ENCODE peak calls at places on chromosomes 11 and 22, in ten cellular contexts. One of them, this sample, is unnamed.

GRCh38 chr11:118928870-118929495 is 3.3 kb upstream of the BCL9L start:
- DNase-seq in activated naive CD4-positive, alpha-beta T cell: no peak
- DNase-seq in kidney: peak; percentile 93
- DNase-seq in non-pigmented ciliary epithelial cell: no peak
- DNase-seq in foreskin fibroblast: no peak
- DNase-seq in left colon: peak; percentile 53
- DNase-seq in A549: peak; percentile 64
- DNase-seq in GF-D8: peak; percentile 84
- DNase-seq in stimulated activated CD4-positive, alpha-beta T cell treated with anti-CD3 and anti-CD28 coated beads, Interleukin-4, amount 100 ng/mL, for 48 hours: no peak
- DNase-seq in head of caudate nucleus: peak; percentile 72
- DNase-seq in this sample: no peak

GRCh38 chr11:134359646-134360045 is 27.9 kb downstream of the GLB1L2 start:
- DNase-seq in activated naive CD4-positive, alpha-beta T cell: no peak
- DNase-seq in GF-D8: no peak
- DNase-seq in head of caudate nucleus: peak; percentile 4
- DNase-seq in non-pigmented ciliary epithelial cell: no peak
- DNase-seq in foreskin fibroblast: no peak
- DNase-seq in kidney: no peak
- DNase-seq in A549: no peak
- DNase-seq in stimulated activated CD4-positive, alpha-beta T cell treated with anti-CD3 and anti-CD28 coated beads, Interleukin-4, amount 100 ng/mL, for 48 hours: no peak
- DNase-seq in left colon: no peak
- DNase-seq in this sample: no peak

GRCh38 chr11:78290293-78291176 is 101.8 kb downstream of the USP35 start:
- DNase-seq in left colon: no peak
- DNase-seq in kidney: no peak
- DNase-seq in head of caudate nucleus: no peak
- DNase-seq in activated naive CD4-positive, alpha-beta T cell: no peak
- DNase-seq in A549: peak; percentile 50
- DNase-seq in stimulated activated CD4-positive, alpha-beta T cell treated with anti-CD3 and anti-CD28 coated beads, Interleukin-4, amount 100 ng/mL, for 48 hours: no peak
- DNase-seq in GF-D8: peak; percentile 99
- DNase-seq in non-pigmented ciliary epithelial cell: peak; percentile 13
- DNase-seq in foreskin fibroblast: peak; percentile 76
- DNase-seq in this sample: peak; percentile 33

GRCh38 chr11:32385998-32386397 is 49.3 kb downstream of the WT1 start:
- DNase-seq in left colon: no peak
- DNase-seq in A549: peak; percentile 44
- DNase-seq in GF-D8: no peak
- DNase-seq in stimulated activated CD4-positive, alpha-beta T cell treated with anti-CD3 and anti-CD28 coated beads, Interleukin-4, amount 100 ng/mL, for 48 hours: no peak
- DNase-seq in kidney: no peak
- DNase-seq in foreskin fibroblast: peak; percentile 3
- DNase-seq in non-pigmented ciliary epithelial cell: no peak
- DNase-seq in activated naive CD4-positive, alpha-beta T cell: no peak
- DNase-seq in head of caudate nucleus: peak; percentile 38
- DNase-seq in this sample: no peak

GRCh38 chr11:119376197-119376847 is 5.2 kb downstream of the USP2 start:
- DNase-seq in GF-D8: no peak
- DNase-seq in head of caudate nucleus: peak; percentile 95
- DNase-seq in foreskin fibroblast: no peak
- DNase-seq in stimulated activated CD4-positive, alpha-beta T cell treated with anti-CD3 and anti-CD28 coated beads, Interleukin-4, amount 100 ng/mL, for 48 hours: no peak
- DNase-seq in kidney: peak; percentile 73
- DNase-seq in non-pigmented ciliary epithelial cell: no peak
- DNase-seq in left colon: no peak
- DNase-seq in A549: no peak
- DNase-seq in activated naive CD4-positive, alpha-beta T cell: no peak
- DNase-seq in this sample: no peak

GRCh38 chr22:49763696-49764095 is 64.0 kb downstream of the BRD1 start:
- DNase-seq in head of caudate nucleus: no peak
- DNase-seq in kidney: peak; percentile 54
- DNase-seq in A549: no peak
- DNase-seq in foreskin fibroblast: no peak
- DNase-seq in GF-D8: no peak
- DNase-seq in left colon: no peak
- DNase-seq in activated naive CD4-positive, alpha-beta T cell: no peak
- DNase-seq in non-pigmented ciliary epithelial cell: no peak
- DNase-seq in stimulated activated CD4-positive, alpha-beta T cell treated with anti-CD3 and anti-CD28 coated beads, Interleukin-4, amount 100 ng/mL, for 48 hours: no peak
- DNase-seq in this sample: no peak

GRCh38 chr22:23626286-23626975 is 5.7 kb downstream of the DRICH1 start:
- DNase-seq in activated naive CD4-positive, alpha-beta T cell: no peak
- DNase-seq in stimulated activated CD4-positive, alpha-beta T cell treated with anti-CD3 and anti-CD28 coated beads, Interleukin-4, amount 100 ng/mL, for 48 hours: no peak
- DNase-seq in non-pigmented ciliary epithelial cell: no peak
- DNase-seq in head of caudate nucleus: no peak
- DNase-seq in foreskin fibroblast: no peak
- DNase-seq in left colon: no peak
- DNase-seq in A549: no peak
- DNase-seq in GF-D8: no peak
- DNase-seq in kidney: no peak
- DNase-seq in this sample: no peak

GRCh38 chr11:32333335-32333991 is 101.9 kb downstream of the WT1 start:
- DNase-seq in head of caudate nucleus: peak; percentile 74
- DNase-seq in stimulated activated CD4-positive, alpha-beta T cell treated with anti-CD3 and anti-CD28 coated beads, Interleukin-4, amount 100 ng/mL, for 48 hours: peak; percentile 10
- DNase-seq in non-pigmented ciliary epithelial cell: peak; percentile 17
- DNase-seq in left colon: peak; percentile 54
- DNase-seq in foreskin fibroblast: peak; percentile 32
- DNase-seq in A549: peak; percentile 72
- DNase-seq in GF-D8: no peak
- DNase-seq in kidney: peak; percentile 77
- DNase-seq in activated naive CD4-positive, alpha-beta T cell: no peak
- DNase-seq in this sample: peak; percentile 27

GRCh38 chr11:19660076-19660475 is 52.6 kb upstream of the NAV2 start:
- DNase-seq in activated naive CD4-positive, alpha-beta T cell: no peak
- DNase-seq in stimulated activated CD4-positive, alpha-beta T cell treated with anti-CD3 and anti-CD28 coated beads, Interleukin-4, amount 100 ng/mL, for 48 hours: no peak
- DNase-seq in A549: peak; percentile 81
- DNase-seq in non-pigmented ciliary epithelial cell: no peak
- DNase-seq in GF-D8: no peak
- DNase-seq in foreskin fibroblast: peak; percentile 61
- DNase-seq in kidney: no peak
- DNase-seq in head of caudate nucleus: no peak
- DNase-seq in left colon: no peak
- DNase-seq in this sample: no peak

GRCh38 chr11:63910605-63911195 is 6.3 kb downstream of the RCOR2 start:
- DNase-seq in A549: no peak
- DNase-seq in left colon: no peak
- DNase-seq in activated naive CD4-positive, alpha-beta T cell: no peak
- DNase-seq in stimulated activated CD4-positive, alpha-beta T cell treated with anti-CD3 and anti-CD28 coated beads, Interleukin-4, amount 100 ng/mL, for 48 hours: no peak
- DNase-seq in non-pigmented ciliary epithelial cell: no peak
- DNase-seq in foreskin fibroblast: no peak
- DNase-seq in GF-D8: no peak
- DNase-seq in head of caudate nucleus: no peak
- DNase-seq in kidney: peak; percentile 68
- DNase-seq in this sample: no peak

GRCh38 chr11:38330578-38330977 is 1732.5 kb upstream of the RAG2 start:
- DNase-seq in A549: no peak
- DNase-seq in foreskin fibroblast: no peak
- DNase-seq in stimulated activated CD4-positive, alpha-beta T cell treated with anti-CD3 and anti-CD28 coated beads, Interleukin-4, amount 100 ng/mL, for 48 hours: no peak
- DNase-seq in GF-D8: no peak
- DNase-seq in kidney: no peak
- DNase-seq in non-pigmented ciliary epithelial cell: no peak
- DNase-seq in activated naive CD4-positive, alpha-beta T cell: no peak
- DNase-seq in head of caudate nucleus: no peak
- DNase-seq in left colon: no peak
- DNase-seq in this sample: no peak

GRCh38 chr11:69311767-69312385 is 17.9 kb downstream of the MYEOV start:
- DNase-seq in GF-D8: peak; percentile 87
- DNase-seq in A549: no peak
- DNase-seq in head of caudate nucleus: no peak
- DNase-seq in foreskin fibroblast: no peak
- DNase-seq in left colon: no peak
- DNase-seq in stimulated activated CD4-positive, alpha-beta T cell treated with anti-CD3 and anti-CD28 coated beads, Interleukin-4, amount 100 ng/mL, for 48 hours: no peak
- DNase-seq in kidney: no peak
- DNase-seq in activated naive CD4-positive, alpha-beta T cell: no peak
- DNase-seq in non-pigmented ciliary epithelial cell: no peak
- DNase-seq in this sample: no peak

GRCh38 chr11:105344938-105345337 is 205.4 kb upstream of the CARD18 start:
- DNase-seq in GF-D8: no peak
- DNase-seq in head of caudate nucleus: no peak
- DNase-seq in A549: no peak
- DNase-seq in kidney: no peak
- DNase-seq in stimulated activated CD4-positive, alpha-beta T cell treated with anti-CD3 and anti-CD28 coated beads, Interleukin-4, amount 100 ng/mL, for 48 hours: no peak
- DNase-seq in left colon: no peak
- DNase-seq in foreskin fibroblast: no peak
- DNase-seq in activated naive CD4-positive, alpha-beta T cell: no peak
- DNase-seq in non-pigmented ciliary epithelial cell: no peak
- DNase-seq in this sample: no peak

GRCh38 chr11:127383026-127383425 is 382.5 kb upstream of the KIRREL3 start:
- DNase-seq in head of caudate nucleus: no peak
- DNase-seq in activated naive CD4-positive, alpha-beta T cell: no peak
- DNase-seq in non-pigmented ciliary epithelial cell: no peak
- DNase-seq in stimulated activated CD4-positive, alpha-beta T cell treated with anti-CD3 and anti-CD28 coated beads, Interleukin-4, amount 100 ng/mL, for 48 hours: no peak
- DNase-seq in foreskin fibroblast: no peak
- DNase-seq in GF-D8: no peak
- DNase-seq in A549: no peak
- DNase-seq in kidney: no peak
- DNase-seq in left colon: no peak
- DNase-seq in this sample: no peak

GRCh38 chr11:120324932-120325810 is at the start of gene TLCD5:
- DNase-seq in GF-D8: no peak
- DNase-seq in head of caudate nucleus: peak; percentile 68
- DNase-seq in kidney: peak; percentile 89
- DNase-seq in activated naive CD4-positive, alpha-beta T cell: no peak
- DNase-seq in non-pigmented ciliary epithelial cell: no peak
- DNase-seq in left colon: no peak
- DNase-seq in A549: peak; percentile 78
- DNase-seq in foreskin fibroblast: peak; percentile 53
- DNase-seq in stimulated activated CD4-positive, alpha-beta T cell treated with anti-CD3 and anti-CD28 coated beads, Interleukin-4, amount 100 ng/mL, for 48 hours: peak; percentile 20
- DNase-seq in this sample: no peak

GRCh38 chr11:70872950-70873735 is 379.2 kb downstream of the SHANK2 start:
- DNase-seq in kidney: no peak
- DNase-seq in GF-D8: no peak
- DNase-seq in A549: no peak
- DNase-seq in head of caudate nucleus: no peak
- DNase-seq in foreskin fibroblast: no peak
- DNase-seq in non-pigmented ciliary epithelial cell: no peak
- DNase-seq in activated naive CD4-positive, alpha-beta T cell: no peak
- DNase-seq in stimulated activated CD4-positive, alpha-beta T cell treated with anti-CD3 and anti-CD28 coated beads, Interleukin-4, amount 100 ng/mL, for 48 hours: no peak
- DNase-seq in left colon: no peak
- DNase-seq in this sample: no peak

GRCh38 chr11:44601471-44602370 is 36.3 kb downstream of the CD82 start:
- DNase-seq in stimulated activated CD4-positive, alpha-beta T cell treated with anti-CD3 and anti-CD28 coated beads, Interleukin-4, amount 100 ng/mL, for 48 hours: no peak
- DNase-seq in left colon: peak; percentile 59
- DNase-seq in kidney: no peak
- DNase-seq in foreskin fibroblast: no peak
- DNase-seq in GF-D8: no peak
- DNase-seq in non-pigmented ciliary epithelial cell: no peak
- DNase-seq in activated naive CD4-positive, alpha-beta T cell: no peak
- DNase-seq in A549: no peak
- DNase-seq in head of caudate nucleus: no peak
- DNase-seq in this sample: no peak

GRCh38 chr11:68763926-68764657 is 12.8 kb upstream of the TESMIN start:
- DNase-seq in kidney: no peak
- DNase-seq in GF-D8: no peak
- DNase-seq in stimulated activated CD4-positive, alpha-beta T cell treated with anti-CD3 and anti-CD28 coated beads, Interleukin-4, amount 100 ng/mL, for 48 hours: no peak
- DNase-seq in A549: no peak
- DNase-seq in left colon: no peak
- DNase-seq in non-pigmented ciliary epithelial cell: no peak
- DNase-seq in head of caudate nucleus: no peak
- DNase-seq in foreskin fibroblast: no peak
- DNase-seq in activated naive CD4-positive, alpha-beta T cell: no peak
- DNase-seq in this sample: no peak

GRCh38 chr11:33065445-33066178 is 26.2 kb downstream of the TCP11L1 start:
- DNase-seq in left colon: peak; percentile 58
- DNase-seq in activated naive CD4-positive, alpha-beta T cell: peak; percentile 19
- DNase-seq in stimulated activated CD4-positive, alpha-beta T cell treated with anti-CD3 and anti-CD28 coated beads, Interleukin-4, amount 100 ng/mL, for 48 hours: peak; percentile 70
- DNase-seq in foreskin fibroblast: peak; percentile 46
- DNase-seq in non-pigmented ciliary epithelial cell: no peak
- DNase-seq in head of caudate nucleus: peak; percentile 76
- DNase-seq in A549: peak; percentile 77
- DNase-seq in GF-D8: no peak
- DNase-seq in kidney: peak; percentile 83
- DNase-seq in this sample: no peak

GRCh38 chr22:48323746-48324145 is 1503.9 kb downstream of the BRD1 start:
- DNase-seq in activated naive CD4-positive, alpha-beta T cell: no peak
- DNase-seq in stimulated activated CD4-positive, alpha-beta T cell treated with anti-CD3 and anti-CD28 coated beads, Interleukin-4, amount 100 ng/mL, for 48 hours: no peak
- DNase-seq in GF-D8: no peak
- DNase-seq in A549: no peak
- DNase-seq in foreskin fibroblast: no peak
- DNase-seq in kidney: peak; percentile 39
- DNase-seq in head of caudate nucleus: no peak
- DNase-seq in left colon: no peak
- DNase-seq in non-pigmented ciliary epithelial cell: no peak
- DNase-seq in this sample: no peak

GRCh38 chr11:100726709-100727108 is 39.6 kb downstream of the ARHGAP42 start:
- DNase-seq in left colon: no peak
- DNase-seq in non-pigmented ciliary epithelial cell: no peak
- DNase-seq in kidney: no peak
- DNase-seq in GF-D8: no peak
- DNase-seq in head of caudate nucleus: no peak
- DNase-seq in activated naive CD4-positive, alpha-beta T cell: no peak
- DNase-seq in stimulated activated CD4-positive, alpha-beta T cell treated with anti-CD3 and anti-CD28 coated beads, Interleukin-4, amount 100 ng/mL, for 48 hours: no peak
- DNase-seq in foreskin fibroblast: no peak
- DNase-seq in A549: no peak
- DNase-seq in this sample: no peak

GRCh38 chr11:43685483-43685882 is 4.9 kb downstream of the HSD17B12 start:
- DNase-seq in A549: peak; percentile 5
- DNase-seq in activated naive CD4-positive, alpha-beta T cell: no peak
- DNase-seq in stimulated activated CD4-positive, alpha-beta T cell treated with anti-CD3 and anti-CD28 coated beads, Interleukin-4, amount 100 ng/mL, for 48 hours: no peak
- DNase-seq in left colon: no peak
- DNase-seq in non-pigmented ciliary epithelial cell: no peak
- DNase-seq in foreskin fibroblast: no peak
- DNase-seq in GF-D8: no peak
- DNase-seq in kidney: no peak
- DNase-seq in head of caudate nucleus: no peak
- DNase-seq in this sample: no peak

GRCh38 chr11:122816701-122817100 is 21.6 kb upstream of the CRTAM start:
- DNase-seq in left colon: no peak
- DNase-seq in A549: no peak
- DNase-seq in head of caudate nucleus: no peak
- DNase-seq in activated naive CD4-positive, alpha-beta T cell: no peak
- DNase-seq in kidney: no peak
- DNase-seq in non-pigmented ciliary epithelial cell: no peak
- DNase-seq in foreskin fibroblast: no peak
- DNase-seq in stimulated activated CD4-positive, alpha-beta T cell treated with anti-CD3 and anti-CD28 coated beads, Interleukin-4, amount 100 ng/mL, for 48 hours: no peak
- DNase-seq in GF-D8: no peak
- DNase-seq in this sample: no peak

GRCh38 chr22:44956835-44957234 is 53.0 kb downstream of the PHF21B start:
- DNase-seq in stimulated activated CD4-positive, alpha-beta T cell treated with anti-CD3 and anti-CD28 coated beads, Interleukin-4, amount 100 ng/mL, for 48 hours: no peak
- DNase-seq in left colon: no peak
- DNase-seq in activated naive CD4-positive, alpha-beta T cell: no peak
- DNase-seq in non-pigmented ciliary epithelial cell: no peak
- DNase-seq in head of caudate nucleus: no peak
- DNase-seq in GF-D8: no peak
- DNase-seq in foreskin fibroblast: no peak
- DNase-seq in A549: no peak
- DNase-seq in kidney: no peak
- DNase-seq in this sample: no peak

GRCh38 chr22:48621085-48621484 is 1206.6 kb downstream of the BRD1 start:
- DNase-seq in activated naive CD4-positive, alpha-beta T cell: no peak
- DNase-seq in stimulated activated CD4-positive, alpha-beta T cell treated with anti-CD3 and anti-CD28 coated beads, Interleukin-4, amount 100 ng/mL, for 48 hours: no peak
- DNase-seq in non-pigmented ciliary epithelial cell: no peak
- DNase-seq in kidney: no peak
- DNase-seq in foreskin fibroblast: no peak
- DNase-seq in A549: no peak
- DNase-seq in left colon: no peak
- DNase-seq in GF-D8: no peak
- DNase-seq in head of caudate nucleus: no peak
- DNase-seq in this sample: no peak